ENCODE peak calls at places on chromosomes 4 and X, in five cellular contexts. S is MCF 10A; Q is substantia nigra; D is neural crest cell; F is activated T-cell treated with anti-CD3 and anti-CD28 coated beads, Interleukin-2, amount 50 U/mL, for 72 hours. M is an unnamed sample.

GRCh38 chr4:60757986-60758385 is 442.1 kb upstream of the ADGRL3 start:
- DNase-seq in S (no peak), F (no peak), D (no peak), Q (no peak), M (no peak)

GRCh38 chr4:158170691-158171455 is 2.0 kb downstream of the GASK1B start:
- DNase-seq in Q (peak), D (no peak), F (peak), S (peak), M (no peak)

GRCh38 chr4:164959896-164960295 is 17.6 kb downstream of the TRIM61 start:
- DNase-seq in F (no peak), S (peak), Q (no peak), D (no peak), M (no peak)

GRCh38 chr4:147730333-147730732 is 1.6 kb upstream of the ARHGAP10 start:
- DNase-seq in S (no peak), F (no peak), D (no peak), Q (no peak), M (no peak)

GRCh38 chrX:149950681-149951080 is 12.4 kb upstream of the EOLA2 start:
- DNase-seq in Q (no peak), S (peak), D (peak), F (peak), M (peak)

GRCh38 chrX:39688576-39689373 is 409.0 kb downstream of the BCOR start:
- DNase-seq in Q (peak), S (peak), F (peak), D (peak), M (peak)

GRCh38 chrX:44244008-44244407 is 99.5 kb downstream of the EFHC2 start:
- DNase-seq in F (no peak), S (peak), Q (no peak), D (no peak), M (peak)

GRCh38 chr4:86594559-86595425 is 677 bp downstream of the PTPN13 start:
- DNase-seq in F (peak), D (no peak), S (peak), Q (peak), M (peak)

GRCh38 chr4:13920111-13920875 is 292.8 kb upstream of the BOD1L1 start:
- DNase-seq in D (no peak), Q (no peak), S (peak), F (no peak), M (no peak)

M was measured in A673.